ENCODE peak calls at places on chromosomes 12 and 14, in nine cellular contexts. U, L, T, E, B, Y, A, Q and N are unnamed samples.

GRCh38 chr12:106581543-106582263 is 1.1 kb upstream of the RFX4 start:
- DNase-seq in U (no peak), L (no peak), T (peak; percentile 84), E (no peak), B (no peak), Y (no peak), A (peak; percentile 85), Q (no peak), N (no peak)

GRCh38 chr12:97142737-97143450 is 235.8 kb downstream of the NEDD1 start:
- DNase-seq in U (no peak), L (no peak), T (no peak), E (no peak), B (no peak), Y (no peak), A (no peak), Q (no peak), N (no peak)

GRCh38 chr12:127162307-127162706 is 1104.7 kb upstream of the TMEM132C start:
- DNase-seq in U (no peak), L (no peak), T (no peak), E (no peak), B (no peak), Y (no peak), A (peak; percentile 62), Q (no peak), N (no peak)

GRCh38 chr12:49198431-49199155 is 9.7 kb upstream of the TUBA1A start:
- DNase-seq in U (peak; percentile 49), L (peak; percentile 71), T (no peak), E (no peak), B (no peak), Y (no peak), A (no peak), Q (no peak), N (no peak)

GRCh38 chr12:67415473-67415872 is 146.3 kb downstream of the CAND1 start:
- DNase-seq in U (no peak), L (no peak), T (no peak), E (no peak), B (peak; percentile 9), Y (no peak), A (no peak), Q (no peak), N (no peak)

GRCh38 chr14:104350463-104351185 is 212.2 kb downstream of the KIF26A start:
- DNase-seq in U (peak; percentile 78), L (peak; percentile 74), T (no peak), E (no peak), B (no peak), Y (no peak), A (no peak), Q (peak; percentile 29), N (peak; percentile 19)

GRCh38 chr12:48852734-48853168 is 788 bp upstream of the DDX23 start:
- DNase-seq in U (no peak), L (no peak), T (no peak), E (no peak), B (peak; percentile 34), Y (no peak), A (no peak), Q (no peak), N (no peak)

GRCh38 chr12:1922985-1923384 is 4.5 kb upstream of the CACNA2D4 start:
- DNase-seq in U (no peak), L (no peak), T (no peak), E (no peak), B (no peak), Y (no peak), A (no peak), Q (no peak), N (peak; percentile 11)

GRCh38 chr12:64186789-64187188 is 35.3 kb downstream of the KICS2 start:
- DNase-seq in U (no peak), L (no peak), T (no peak), E (no peak), B (no peak), Y (no peak), A (no peak), Q (no peak), N (no peak)

GRCh38 chr12:119804011-119804641 is 73.0 kb downstream of the CIT start:
- DNase-seq in U (no peak), L (peak; percentile 71), T (peak; percentile 79), E (no peak), B (peak; percentile 54), Y (no peak), A (no peak), Q (no peak), N (peak; percentile 57)

GRCh38 chr12:129772463-129773169 is 131.2 kb downstream of the TMEM132D start:
- DNase-seq in U (no peak), L (no peak), T (peak; percentile 51), E (no peak), B (no peak), Y (no peak), A (no peak), Q (no peak), N (no peak)

GRCh38 chr14:72594099-72594901 is 299.6 kb downstream of the DPF3 start:
- DNase-seq in U (no peak), L (peak; percentile 39), T (no peak), E (no peak), B (no peak), Y (peak; percentile 74), A (no peak), Q (no peak), N (no peak)
- H3K27me3 ChIP-seq in U (no peaks in the 10 kb centered on the region), L (no peaks in the 10 kb centered on the region), T (no peaks in the 10 kb centered on the region), E (peaks cover 3% of the 10 kb centered on the region), B (no peaks in the 10 kb centered on the region), Y (no peaks in the 10 kb centered on the region), A (no peaks in the 10 kb centered on the region), Q (no peaks in the 10 kb centered on the region), N (peaks cover 13% of the 10 kb centered on the region)

DNA sequence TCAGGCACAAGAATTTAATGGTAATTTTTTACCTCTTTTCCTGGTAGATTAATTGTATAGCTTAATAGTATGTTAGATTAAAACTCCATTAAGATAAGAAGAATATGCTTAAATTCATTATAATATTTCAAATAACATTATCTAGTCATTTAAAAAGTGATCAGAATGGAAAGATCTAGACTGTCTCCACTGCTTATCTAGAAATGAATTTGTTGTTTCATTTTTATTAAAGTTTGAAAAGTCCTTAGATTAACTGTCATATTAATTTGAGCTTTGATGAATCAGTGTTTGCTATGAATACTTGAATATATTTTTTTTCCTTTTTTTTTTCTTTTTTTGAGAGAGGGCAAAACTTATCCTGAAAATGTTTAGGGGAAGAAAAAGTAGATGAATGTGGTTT is 236.6 kb upstream of the NPAS3 start:
- DNase-seq in U (no peak), L (no peak), T (no peak), E (no peak), B (no peak), Y (no peak), A (no peak), Q (no peak), N (no peak)
- H3K27ac ChIP-seq in U (no peak overlapping the region), L (peak overlapping the region; percentile 83), T (no peak overlapping the region), E (peak overlapping the region; percentile 52), B (no peak overlapping the region), Y (no peak overlapping the region), A (peak overlapping the region; percentile 76), Q (peak overlapping the region; percentile 72), N (peak overlapping the region; percentile 61)

GRCh38 chr12:63085120-63085519 is 65.9 kb downstream of the AVPR1A start:
- DNase-seq in U (no peak), L (no peak), T (no peak), E (no peak), B (no peak), Y (no peak), A (no peak), Q (no peak), N (no peak)
- TF ChIP-seq EP300 in U (no peak), L (no peak), T (no peak), E (no peak), B (no peak), Y (no peak), A (no peak), Q (no peak), N (no peak)

DNA sequence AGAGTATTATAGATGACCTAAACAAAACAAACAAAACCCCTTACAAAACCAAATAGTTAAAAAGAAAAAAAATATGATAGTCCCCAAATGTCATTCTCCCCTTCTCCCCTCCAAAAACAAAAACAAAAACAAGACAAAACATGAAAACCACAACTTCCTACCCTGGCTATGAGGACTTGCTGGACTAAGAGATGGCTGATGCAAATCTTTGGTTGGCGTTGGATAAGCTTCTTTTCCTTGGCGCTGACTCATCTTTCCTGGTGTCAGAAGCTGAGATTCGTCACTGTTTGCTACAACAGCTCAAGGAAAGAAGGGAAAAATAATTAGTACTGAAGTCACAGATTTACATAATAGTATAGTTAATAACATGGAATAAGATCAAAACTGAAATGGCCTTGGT is 102.5 kb upstream of the BBS10 start:
- DNase-seq in U (no peak), L (no peak), T (no peak), E (no peak), B (no peak), Y (no peak), A (no peak), Q (no peak), N (no peak)
- H3K27me3 ChIP-seq in U (no peaks in the 10 kb centered on the region), L (no peaks in the 10 kb centered on the region), T (no peaks in the 10 kb centered on the region), E (no peaks in the 10 kb centered on the region), B (no peaks in the 10 kb centered on the region), Y (no peaks in the 10 kb centered on the region), A (no peaks in the 10 kb centered on the region), Q (no peaks in the 10 kb centered on the region), N (no peaks in the 10 kb centered on the region)

GRCh38 chr12:95316798-95317197 is 99.2 kb downstream of the VEZT start:
- DNase-seq in U (no peak), L (no peak), T (no peak), E (no peak), B (peak; percentile 38), Y (no peak), A (no peak), Q (no peak), N (no peak)
- H3K27ac ChIP-seq in U (no peak overlapping the region), L (no peak overlapping the region), T (no peak overlapping the region), E (no peak overlapping the region), B (no peak overlapping the region), Y (no peak overlapping the region), A (no peak overlapping the region), Q (no peak overlapping the region), N (no peak overlapping the region)